ENCODE peak calls at places on chromosomes 5 and 9, in five cellular contexts. D is tibial artery, G is stomach, F is left lung, K is PC-3. B is an unnamed sample.

GRCh38 chr5:73743161-73743560 is 117.2 kb downstream of the ARHGEF28 start:
- DNase-seq in D (no peak), G (no peak), F (no peak), K (no peak), B (no peak)

GRCh38 chr5:4511996-4512656 is 628.0 kb upstream of the ADAMTS16 start:
- DNase-seq in D (no peak), G (no peak), F (peak), K (peak), B (no peak)

GRCh38 chr9:91059713-91060112 is 258.1 kb downstream of the SYK start:
- DNase-seq in D (no peak), G (no peak), F (no peak), K (peak), B (no peak)

GRCh38 chr5:27137329-27137728 is 98.9 kb upstream of the CDH9 start:
- DNase-seq in D (no peak), G (no peak), F (no peak), K (no peak), B (no peak)

GRCh38 chr9:13568446-13568845 is 289.0 kb upstream of the MPDZ start:
- DNase-seq in D (no peak), G (no peak), F (no peak), K (no peak), B (no peak)

GRCh38 chr5:56412601-56413379 is 179.7 kb upstream of the ANKRD55 start:
- DNase-seq in D (peak), G (peak), F (peak), K (no peak), B (no peak)

GRCh38 chr5:113150821-113151220 is 174.2 kb downstream of the DCP2 start:
- DNase-seq in D (no peak), G (no peak), F (no peak), K (no peak), B (no peak)

GRCh38 chr9:95516736-95517558 is at the start of gene PTCH1:
- DNase-seq in D (peak), G (peak), F (no peak), K (peak), B (no peak)

GRCh38 chr9:91758491-91758981 is 191.5 kb downstream of the ROR2 start:
- DNase-seq in D (no peak), G (peak), F (no peak), K (peak), B (no peak)

GRCh38 chr9:113823421-113823820 is 52.7 kb upstream of the ZNF618 start:
- DNase-seq in D (no peak), G (no peak), F (no peak), K (no peak), B (no peak)

GRCh38 chr9:107929439-107929838 is 439.9 kb upstream of the KLF4 start:
- DNase-seq in D (peak), G (peak), F (peak), K (no peak), B (no peak)

GRCh38 chr9:131879531-131880290 is 139.8 kb upstream of the RAPGEF1 start:
- DNase-seq in D (peak), G (no peak), F (no peak), K (no peak), B (no peak)

GRCh38 chr5:116424951-116425350 is 149.7 kb downstream of the SEMA6A start:
- DNase-seq in D (no peak), G (no peak), F (no peak), K (no peak), B (no peak)

GRCh38 chr9:76415154-76415553 is 20.9 kb upstream of the RFK start:
- DNase-seq in D (no peak), G (no peak), F (no peak), K (no peak), B (no peak)

GRCh38 chr5:169295241-169295747 is 5.6 kb downstream of the SLIT3 start:
- DNase-seq in D (no peak), G (no peak), F (no peak), K (no peak), B (peak)

GRCh38 chr5:174572591-174572990 is 151.8 kb upstream of the MSX2 start:
- DNase-seq in D (no peak), G (no peak), F (no peak), K (no peak), B (no peak)

GRCh38 chr5:39423331-39423751 is 1.4 kb downstream of the DAB2 start:
- DNase-seq in D (no peak), G (no peak), F (no peak), K (peak), B (no peak)
- H3K4me3 ChIP-seq in D (peak), G (peak), F (peak), K (peak), B (peak)

GRCh38 chr9:133656211-133657119 is 20.3 kb downstream of the DBH start:
- DNase-seq in D (no peak), G (no peak), F (no peak), K (no peak), B (no peak)
- TF ChIP-seq CTCF in D (no peak), G (no peak), F (no peak), K (no peak), B (no peak)

DNA sequence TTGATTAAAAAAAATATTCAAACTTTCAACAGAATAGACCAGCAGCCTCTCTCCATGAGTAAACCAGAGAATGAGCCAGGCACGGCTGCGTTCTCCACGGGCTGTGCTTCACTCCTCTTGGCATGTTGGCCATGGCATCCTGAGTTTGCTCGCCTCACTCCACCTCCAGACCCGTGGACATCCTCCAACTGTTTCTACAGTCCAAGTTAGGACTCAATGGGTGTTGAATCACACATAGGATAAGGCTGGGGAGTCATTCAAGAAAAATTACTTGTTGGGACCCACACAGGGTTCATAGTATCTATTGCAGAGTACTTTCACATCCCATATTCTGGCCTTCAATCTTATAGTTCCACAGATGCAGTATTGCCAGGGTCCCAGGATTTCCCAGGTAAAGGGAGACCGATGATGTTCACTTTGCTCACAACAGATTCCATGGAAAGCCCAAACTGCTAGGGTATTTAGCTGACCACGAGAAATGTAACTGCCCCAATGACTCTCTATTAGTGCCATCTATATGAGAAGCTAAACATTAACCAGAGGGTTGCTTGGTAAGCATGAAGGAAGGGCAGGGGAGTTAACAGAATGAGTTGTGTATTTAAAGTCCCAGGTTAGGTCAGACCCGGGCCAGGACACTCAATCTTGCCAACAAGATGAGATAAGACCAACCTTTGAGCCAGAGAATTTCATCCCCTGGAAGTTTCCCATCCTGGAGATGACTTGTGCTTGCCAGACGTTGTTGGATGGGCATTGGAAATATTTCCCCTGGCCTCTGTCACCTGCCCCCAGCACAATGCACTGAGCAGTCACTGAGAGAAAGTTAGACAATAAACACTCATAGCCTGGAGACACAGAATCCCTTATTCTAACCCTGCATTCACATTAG is 19.7 kb upstream of the GDA start:
- DNase-seq in D (no peak), G (peak), F (no peak), K (no peak), B (no peak)
- H3K27ac ChIP-seq in D (no peak), G (no peak), F (no peak), K (no peak), B (no peak)

DNA sequence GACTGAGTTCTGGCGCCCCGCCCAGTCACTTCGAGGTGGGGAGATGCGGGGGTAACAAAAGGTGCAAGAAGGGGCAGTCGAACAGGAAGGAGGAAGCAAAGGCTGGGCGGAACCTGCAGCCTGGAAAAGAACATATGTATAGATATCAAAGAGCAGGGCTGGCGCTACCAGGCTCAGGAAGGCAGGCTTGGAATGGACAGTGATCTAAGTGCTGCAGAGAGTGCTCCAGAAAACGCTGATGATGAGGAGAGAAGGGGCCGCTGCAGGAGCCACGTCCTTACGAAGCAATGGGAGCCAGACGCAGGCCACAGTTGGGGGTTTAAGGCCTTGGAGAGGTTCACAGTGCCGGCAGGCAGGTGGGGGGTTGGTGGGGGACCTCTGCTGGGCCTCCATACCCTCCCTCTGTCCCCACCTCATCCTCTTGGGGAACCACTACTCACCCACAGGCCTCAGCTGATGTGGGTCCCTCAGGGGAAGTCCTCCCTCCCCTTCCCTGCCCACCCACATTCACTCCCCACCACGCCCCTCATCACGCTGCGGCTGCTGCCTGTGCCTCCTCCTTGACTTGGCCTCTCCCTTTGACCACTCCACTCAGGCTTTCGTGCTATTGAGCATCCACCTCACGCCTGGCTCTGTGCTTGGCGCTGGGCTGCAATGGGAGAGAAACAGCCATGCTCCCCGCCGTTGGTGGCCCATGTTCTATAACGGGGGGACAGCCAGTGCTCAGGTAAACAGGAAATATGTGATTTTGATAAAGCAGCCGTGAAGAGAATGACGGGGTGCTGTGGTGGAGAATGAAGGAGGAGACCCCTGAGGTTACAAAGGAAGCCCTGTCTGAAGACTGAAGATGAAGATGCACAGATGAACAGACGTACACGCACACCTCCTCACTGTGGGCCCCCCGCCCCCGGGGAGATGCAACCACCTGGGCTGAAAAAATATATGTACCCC is 40.5 kb upstream of the RPL26L1 start:
- DNase-seq in D (no peak), G (peak), F (no peak), K (no peak), B (no peak)
- H3K4me3 ChIP-seq in D (no peak), G (no peak), F (no peak), K (no peak), B (no peak)

GRCh38 chr5:132190161-132190817 is 37.4 kb downstream of the P4HA2 start:
- DNase-seq in D (no peak), G (no peak), F (no peak), K (peak), B (no peak)
- TF ChIP-seq CTCF in D (peak), G (peak), F (peak), K (peak), B (peak)

DNA sequence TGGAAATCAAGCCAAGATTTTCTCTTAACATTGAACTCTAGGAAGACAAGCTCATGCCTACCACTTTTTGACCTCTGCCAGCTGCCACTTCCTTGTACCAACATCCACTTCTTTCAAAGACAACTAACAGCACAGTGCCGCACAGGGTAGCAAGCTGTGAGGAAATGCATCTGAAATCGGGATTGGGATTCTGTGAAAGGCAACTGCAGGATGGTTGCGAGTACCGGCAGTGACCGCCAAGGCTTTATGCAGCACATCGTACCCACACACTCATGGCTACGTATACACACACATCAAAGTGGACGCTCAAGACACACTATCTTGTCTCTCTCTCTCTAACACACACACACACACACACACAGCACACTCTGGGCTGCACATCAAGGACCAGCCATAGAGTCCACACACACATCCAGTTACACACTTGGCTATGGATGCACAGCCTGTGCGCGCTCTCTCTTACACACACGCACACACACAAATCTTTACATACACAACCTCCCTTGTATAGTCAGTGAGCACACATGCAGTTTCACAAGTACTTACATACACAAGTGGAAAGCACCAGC is 972 bp downstream of the HTR4 start:
- DNase-seq in D (no peak), G (no peak), F (no peak), K (no peak), B (no peak)
- H3K27ac ChIP-seq in D (peak), G (no peak), F (no peak), K (no peak), B (peak)

DNA sequence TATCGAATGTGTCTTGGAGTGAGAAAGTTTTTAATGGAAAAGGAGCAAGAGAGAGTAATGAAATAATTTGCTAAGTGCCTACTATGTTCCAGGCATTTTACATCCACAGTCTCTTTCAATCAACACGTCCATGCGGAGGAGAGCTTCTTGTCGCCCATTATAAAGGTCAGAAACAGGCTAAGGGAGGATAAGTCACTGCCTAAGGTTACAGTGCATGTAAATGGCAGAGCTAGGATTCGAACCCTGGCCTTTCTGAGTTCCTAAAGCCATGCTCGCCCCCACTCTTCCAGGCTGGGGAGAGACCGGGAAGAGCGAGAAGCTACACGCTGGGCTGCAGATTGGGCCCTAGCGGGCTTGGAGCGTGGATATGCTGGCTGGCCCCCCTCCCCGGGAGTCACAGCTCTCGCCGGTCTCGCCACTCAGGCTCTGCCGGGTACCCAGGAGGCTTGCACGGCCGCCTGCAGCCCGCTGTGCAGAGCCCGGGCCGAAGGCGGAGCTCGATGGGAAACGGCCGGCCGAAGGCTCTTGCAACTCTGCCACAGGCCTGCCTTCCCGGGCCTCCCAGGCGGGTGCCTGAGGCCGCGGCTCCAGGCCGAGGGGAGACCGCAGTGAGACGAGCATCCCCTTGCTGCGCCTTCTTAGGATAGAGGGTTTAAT is 775 bp upstream of the LHX2 start:
- DNase-seq in D (peak), G (no peak), F (no peak), K (peak), B (no peak)
- H3K4me3 ChIP-seq in D (peak), G (peak), F (peak), K (peak), B (peak)

GRCh38 chr9:127568618-127568970 is 43.5 kb upstream of the STXBP1 start:
- DNase-seq in D (no peak), G (no peak), F (no peak), K (no peak), B (no peak)
- TF ChIP-seq CTCF in D (no peak), G (no peak), F (no peak), K (no peak), B (no peak)

B was measured in coronary artery.